ENCODE peak calls at places on chromosomes 6 and 20, in six cellular contexts. S is GM23248, I is small intestine, B is cardiac fibroblast, R is heart left ventricle, T is AG04450. K is an unnamed sample.

GRCh38 chr20:48791014-48791413 is 36.8 kb downstream of the PREX1 start:
- DNase-seq in S (peak), I (peak), B (peak), R (no peak), T (no peak), K (no peak)

GRCh38 chr6:89348372-89348771 is 4.2 kb downstream of the UBE2J1 start:
- DNase-seq in S (peak), I (no peak), B (no peak), R (no peak), T (no peak), K (no peak)

GRCh38 chr6:169803291-169803811 is 51.9 kb downstream of the ERMARD start:
- DNase-seq in S (no peak), I (no peak), B (no peak), R (no peak), T (no peak), K (peak)

GRCh38 chr6:11093065-11093590 is 506 bp upstream of the SMIM13 start:
- DNase-seq in S (peak), I (no peak), B (peak), R (no peak), T (no peak), K (peak)

GRCh38 chr6:37517411-37517812 is 17.7 kb upstream of the CCDC167 start:
- DNase-seq in S (peak), I (peak), B (no peak), R (no peak), T (no peak), K (peak)

GRCh38 chr6:24358219-24358821 is 461 bp upstream of the DCDC2 start:
- DNase-seq in S (no peak), I (no peak), B (no peak), R (no peak), T (no peak), K (no peak)

GRCh38 chr6:30075987-30076311 is 380 bp upstream of the RNF39 start:
- DNase-seq in S (no peak), I (no peak), B (no peak), R (no peak), T (no peak), K (no peak)

GRCh38 chr6:146878564-146879343 is 280.0 kb downstream of the ADGB start:
- DNase-seq in S (no peak), I (peak), B (peak), R (no peak), T (no peak), K (no peak)

GRCh38 chr20:57688864-57689263 is 21.0 kb downstream of the PMEPA1 start:
- DNase-seq in S (no peak), I (no peak), B (no peak), R (peak), T (no peak), K (no peak)

GRCh38 chr20:13428684-13429083 is 207.6 kb downstream of the ISM1 start:
- DNase-seq in S (no peak), I (no peak), B (no peak), R (no peak), T (no peak), K (no peak)

GRCh38 chr6:20415304-20416062 is 13.8 kb downstream of the E2F3 start:
- DNase-seq in S (no peak), I (peak), B (no peak), R (no peak), T (no peak), K (no peak)

GRCh38 chr6:20846602-20847028 is 312.4 kb downstream of the CDKAL1 start:
- DNase-seq in S (no peak), I (no peak), B (peak), R (no peak), T (no peak), K (peak)

GRCh38 chr20:46355778-46356177 is 47.5 kb upstream of the CDH22 start:
- DNase-seq in S (no peak), I (no peak), B (no peak), R (no peak), T (no peak), K (no peak)

GRCh38 chr20:21437248-21437647 is 39.9 kb upstream of the NKX2-4 start:
- DNase-seq in S (no peak), I (no peak), B (no peak), R (no peak), T (no peak), K (no peak)

GRCh38 chr6:39228111-39228971 is 934 bp downstream of the KCNK5 start:
- DNase-seq in S (no peak), I (peak), B (no peak), R (no peak), T (no peak), K (no peak)

GRCh38 chr6:30844118-30844535 is 40.2 kb upstream of the DDR1 start:
- DNase-seq in S (peak), I (no peak), B (peak), R (no peak), T (no peak), K (no peak)

GRCh38 chr6:165769884-165770283 is 106.8 kb upstream of the PDE10A start:
- DNase-seq in S (no peak), I (no peak), B (no peak), R (no peak), T (no peak), K (no peak)

GRCh38 chr6:4727671-4728435 is 48.4 kb upstream of the CDYL start:
- DNase-seq in S (peak), I (peak), B (peak), R (no peak), T (no peak), K (peak)

GRCh38 chr6:54419885-54420284 is 111.6 kb downstream of the TINAG start:
- DNase-seq in S (peak), I (no peak), B (peak), R (no peak), T (peak), K (no peak)

GRCh38 chr20:46013826-46014516 is 5.3 kb downstream of the MMP9 start:
- DNase-seq in S (peak), I (peak), B (peak), R (peak), T (no peak), K (no peak)

GRCh38 chr20:14498809-14499208 is 161.4 kb upstream of the FLRT3 start:
- DNase-seq in S (no peak), I (no peak), B (no peak), R (no peak), T (no peak), K (no peak)

GRCh38 chr20:13546497-13547131 is 92.1 kb downstream of the TASP1 start:
- DNase-seq in S (peak), I (peak), B (peak), R (peak), T (peak), K (peak)

GRCh38 chr20:32589256-32589655 is 4.1 kb upstream of the NOL4L start:
- DNase-seq in S (peak), I (no peak), B (no peak), R (no peak), T (no peak), K (no peak)

GRCh38 chr6:28105286-28105685 is 19.1 kb upstream of the ZSCAN16 start:
- DNase-seq in S (peak), I (no peak), B (no peak), R (no peak), T (no peak), K (no peak)

GRCh38 chr6:41664271-41664670 is 26.0 kb downstream of the MDFI start:
- DNase-seq in S (no peak), I (no peak), B (no peak), R (no peak), T (no peak), K (no peak)

GRCh38 chr6:152094992-152095592 is 287.6 kb downstream of the ESR1 start:
- DNase-seq in S (peak), I (peak), B (peak), R (peak), T (peak), K (no peak)

GRCh38 chr6:139029470-139030210 is 1.1 kb downstream of the ABRACL start:
- DNase-seq in S (peak), I (peak), B (peak), R (peak), T (peak), K (no peak)

GRCh38 chr6:119349341-119350201 is at the start of gene MAN1A1:
- DNase-seq in S (peak), I (peak), B (peak), R (peak), T (peak), K (peak)

GRCh38 chr6:158033751-158034702 is 52.4 kb downstream of the SYNJ2 start:
- DNase-seq in S (peak), I (peak), B (peak), R (no peak), T (no peak), K (no peak)

GRCh38 chr6:99334526-99335127 is 14.8 kb downstream of the FAXC start:
- DNase-seq in S (peak), I (peak), B (peak), R (no peak), T (peak), K (peak)

GRCh38 chr20:62652051-62652893 is 10.0 kb downstream of the SLCO4A1 start:
- DNase-seq in S (peak), I (peak), B (peak), R (peak), T (peak), K (no peak)
- H3K4me3 ChIP-seq in S (peak), I (no peak), B (no peak), R (peak), T (peak), K (no peak)

DNA sequence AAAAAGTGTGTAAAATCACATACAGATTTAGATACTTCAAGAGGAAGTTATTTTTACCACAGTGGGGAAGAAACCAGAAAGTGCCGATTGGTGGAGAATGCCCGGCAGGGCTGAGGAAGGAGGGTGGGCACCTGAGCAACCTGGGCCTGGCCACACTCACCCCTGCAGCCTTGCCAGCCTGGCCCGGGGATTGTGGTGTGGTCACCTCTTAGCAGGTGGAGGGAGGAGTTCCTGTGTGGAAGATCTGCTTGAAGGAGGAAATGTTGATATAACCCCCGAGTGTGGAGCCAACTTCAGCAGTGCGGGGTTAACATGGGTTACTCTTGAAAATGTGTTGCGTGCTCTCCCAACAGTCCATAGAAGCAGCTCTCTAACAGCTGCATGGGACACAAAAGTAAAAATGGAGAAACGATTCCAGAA is 14.7 kb downstream of the UST start:
- DNase-seq in S (no peak), I (no peak), B (peak), R (no peak), T (no peak), K (peak)
- H3K4me3 ChIP-seq in S (peak), I (no peak), B (peak), R (peak), T (peak), K (peak)

DNA sequence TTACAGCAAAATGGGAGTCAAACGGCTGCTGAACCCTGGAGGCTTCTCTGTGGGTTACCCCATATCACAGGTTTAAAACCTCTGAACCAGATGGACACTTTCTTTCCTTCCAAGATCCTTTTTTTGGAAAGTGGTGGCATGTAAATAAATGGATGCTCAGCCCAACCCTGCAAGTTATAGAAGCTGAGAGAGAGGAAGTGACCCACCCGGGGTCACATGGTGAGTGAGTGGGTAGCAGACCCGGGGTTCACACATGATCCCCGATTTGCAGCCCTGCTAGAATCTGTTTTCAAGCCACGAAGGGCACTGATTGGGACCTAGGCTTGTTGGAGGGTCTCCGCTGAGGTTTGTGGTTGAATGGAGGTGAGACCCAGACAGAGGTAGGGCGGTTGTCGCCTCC is 32.0 kb downstream of the SIRPA start:
- DNase-seq in S (no peak), I (no peak), B (no peak), R (no peak), T (no peak), K (no peak)
- H3K4me3 ChIP-seq in S (no peak), I (no peak), B (no peak), R (no peak), T (no peak), K (no peak)

GRCh38 chr6:43393597-43393996 is 24.1 kb upstream of the ZNF318 start:
- DNase-seq in S (no peak), I (no peak), B (no peak), R (no peak), T (no peak), K (no peak)
- H3K4me3 ChIP-seq in S (no peak), I (no peak), B (no peak), R (no peak), T (no peak), K (no peak)

GRCh38 chr6:56767892-56768531 is 125.3 kb upstream of the DST start:
- DNase-seq in S (no peak), I (no peak), B (peak), R (no peak), T (no peak), K (no peak)

GRCh38 chr6:56766139-56766805 is 123.6 kb upstream of the DST start:
- DNase-seq in S (no peak), I (no peak), B (no peak), R (no peak), T (no peak), K (no peak)

GRCh38 chr6:56765494-56765893 is 122.8 kb upstream of the DST start:
- DNase-seq in S (no peak), I (no peak), B (no peak), R (no peak), T (no peak), K (no peak)

GRCh38 chr6:56766806-56767178 is 124.1 kb upstream of the DST start:
- DNase-seq in S (peak), I (no peak), B (peak), R (no peak), T (peak), K (no peak)

GRCh38 chr6:56767435-56767834 is 124.7 kb upstream of the DST start:
- DNase-seq in S (no peak), I (no peak), B (no peak), R (no peak), T (no peak), K (no peak)
- H3K4me3 ChIP-seq in S (no peak), I (no peak), B (no peak), R (no peak), T (no peak), K (no peak)

DNA sequence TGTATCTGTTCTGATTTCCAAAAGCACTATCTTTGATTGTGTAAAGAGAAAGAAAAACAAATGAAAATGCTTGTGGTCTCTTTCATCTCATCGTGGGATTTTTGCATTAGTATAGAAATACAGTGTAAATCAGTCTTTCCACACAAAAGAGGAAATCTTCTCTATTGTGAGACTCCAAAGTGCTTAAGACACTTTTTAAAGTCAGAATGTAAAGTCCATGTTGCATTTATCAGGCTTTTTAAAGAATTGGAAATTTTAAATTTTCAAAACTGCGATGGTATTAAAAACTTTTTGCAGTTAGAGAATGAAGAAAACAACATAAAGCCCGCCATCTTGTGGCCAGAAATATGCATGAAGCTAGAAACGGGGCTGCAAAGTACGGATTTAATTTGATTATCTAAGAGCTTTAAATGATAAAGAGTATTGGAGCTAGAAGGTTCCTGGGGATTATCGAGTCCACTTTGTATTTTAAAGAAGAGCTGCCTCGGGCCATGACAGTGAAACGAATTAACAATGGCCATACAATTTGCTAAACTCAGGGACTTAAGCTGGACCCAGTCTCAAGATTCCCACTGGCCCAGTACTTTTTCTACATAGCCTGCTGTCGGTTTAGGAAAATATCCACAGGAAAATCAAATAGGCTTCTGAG is 339.6 kb downstream of the ARHGAP18 start:
- DNase-seq in S (peak), I (peak), B (peak), R (no peak), T (peak), K (peak)
- H3K4me3 ChIP-seq in S (peak), I (no peak), B (no peak), R (peak), T (no peak), K (no peak)

GRCh38 chr6:73579389-73579788 is 58.6 kb upstream of the EEF1A1 start:
- DNase-seq in S (no peak), I (no peak), B (no peak), R (no peak), T (no peak), K (no peak)
- H3K4me3 ChIP-seq in S (peak), I (no peak), B (no peak), R (no peak), T (no peak), K (no peak)

GRCh38 chr20:18496740-18497592 is at the start of gene RBBP9:
- DNase-seq in S (peak), I (peak), B (peak), R (peak), T (peak), K (peak)
- H3K4me3 ChIP-seq in S (peak), I (peak), B (peak), R (peak), T (peak), K (peak)